ENCODE peak calls at places on chromosomes 12 and 14, in seven cellular contexts. B, F, N, D, J, W and L are unnamed samples.

GRCh38 chr14:77924392-77924948 is 124.6 kb downstream of the ADCK1 start:
- DNase-seq in J (no peak), D (no peak), N (no peak), W (no peak), F (no peak), B (no peak), L (no peak)

GRCh38 chr12:124603143-124603542 is 35.7 kb upstream of the NCOR2 start:
- DNase-seq in N (peak), D (no peak), W (no peak), B (peak), J (no peak), F (no peak), L (no peak)

GRCh38 chr14:104326848-104327247 is 188.5 kb downstream of the KIF26A start:
- DNase-seq in F (no peak), W (no peak), D (no peak), B (peak), N (no peak), J (no peak), L (no peak)

GRCh38 chr14:85702937-85703336 is 173.0 kb downstream of the FLRT2 start:
- DNase-seq in N (no peak), W (no peak), J (no peak), D (peak), F (no peak), B (no peak), L (no peak)

GRCh38 chr12:67943295-67943892 is 45.9 kb upstream of the IFNG-AS1 start:
- DNase-seq in J (peak), D (peak), W (peak), F (peak), N (peak), B (peak), L (peak)

GRCh38 chr12:112087851-112088250 is 20.7 kb downstream of the NAA25 start:
- DNase-seq in N (no peak), F (no peak), W (no peak), D (peak), J (no peak), B (no peak), L (no peak)

GRCh38 chr14:53306926-53307325 is 153.8 kb upstream of the DDHD1 start:
- DNase-seq in D (peak), W (no peak), F (no peak), J (no peak), N (no peak), B (peak), L (peak)

GRCh38 chr12:75981773-75982564 is 49.6 kb downstream of the PHLDA1 start:
- DNase-seq in W (no peak), N (no peak), F (no peak), D (no peak), J (no peak), B (no peak), L (no peak)

GRCh38 chr12:8549381-8549780 is 8.7 kb upstream of the CLEC4E start:
- DNase-seq in B (no peak), D (peak), J (no peak), N (no peak), F (no peak), W (no peak), L (no peak)

GRCh38 chr14:55713496-55713895 is 133.5 kb downstream of the KTN1 start:
- DNase-seq in B (no peak), F (no peak), N (no peak), D (no peak), W (no peak), J (no peak), L (no peak)

GRCh38 chr12:32718926-32719325 is 36.8 kb downstream of the YARS2 start:
- DNase-seq in D (no peak), N (no peak), W (no peak), B (no peak), F (no peak), J (no peak), L (no peak)

GRCh38 chr12:104494816-104495158 is 38.0 kb downstream of the CHST11 start:
- DNase-seq in W (no peak), N (no peak), D (no peak), F (no peak), B (no peak), J (no peak), L (no peak)

GRCh38 chr14:87049886-87050820 is 942.8 kb downstream of the GALC start:
- DNase-seq in W (no peak), N (peak), F (peak), J (no peak), D (peak), B (peak), L (peak)

GRCh38 chr12:12425616-12426015 is 68.7 kb downstream of the BORCS5 start:
- DNase-seq in B (no peak), W (no peak), J (no peak), N (no peak), F (peak), D (peak), L (no peak)

GRCh38 chr14:54738009-54738408 is 164.6 kb downstream of the GCH1 start:
- DNase-seq in B (no peak), W (no peak), J (no peak), D (no peak), N (no peak), F (no peak), L (no peak)

GRCh38 chr12:27686147-27686546 is 10.1 kb upstream of the REP15 start:
- DNase-seq in F (no peak), N (no peak), D (no peak), J (no peak), W (no peak), B (no peak), L (no peak)

GRCh38 chr12:12788675-12789368 is 3.4 kb downstream of the APOLD1 start:
- DNase-seq in B (peak), D (peak), W (peak), N (peak), J (peak), F (no peak), L (peak)

GRCh38 chr12:132410296-132410625 is 79.7 kb upstream of the FBRSL1 start:
- DNase-seq in D (no peak), F (no peak), J (no peak), N (no peak), B (no peak), W (no peak), L (no peak)

GRCh38 chr14:78081245-78081644 is 88.9 kb upstream of the NRXN3 start:
- DNase-seq in W (no peak), B (no peak), F (no peak), N (no peak), J (no peak), D (no peak), L (no peak)

GRCh38 chr12:68835333-68835908 is 27.4 kb downstream of the MDM2 start:
- DNase-seq in J (no peak), D (no peak), N (peak), B (no peak), F (no peak), W (no peak), L (no peak)

GRCh38 chr14:104805326-104805678 is 4.4 kb downstream of the ZBTB42 start:
- DNase-seq in N (no peak), D (peak), B (no peak), W (no peak), F (no peak), J (no peak), L (no peak)

GRCh38 chr14:58199726-58200479 is at the start of gene ACTR10:
- DNase-seq in N (peak), J (peak), D (peak), F (peak), W (peak), B (peak), L (peak)
- TF ChIP-seq CTCF in N (no peak), J (no peak), D (no peak), F (no peak), W (no peak), B (no peak), L (no peak)

GRCh38 chr12:19572920-19573558 is 133.7 kb downstream of the AEBP2 start:
- DNase-seq in J (peak), F (peak), D (peak), B (peak), W (peak), N (peak), L (peak)

GRCh38 chr12:19575307-19576243 is 136.3 kb downstream of the AEBP2 start:
- DNase-seq in W (peak), F (peak), J (no peak), B (no peak), N (no peak), D (peak), L (no peak)

GRCh38 chr12:19573866-19574265 is 134.6 kb downstream of the AEBP2 start:
- DNase-seq in B (no peak), J (no peak), D (no peak), W (no peak), F (no peak), N (no peak), L (no peak)

GRCh38 chr12:19576421-19576925 is 137.2 kb downstream of the AEBP2 start:
- DNase-seq in D (no peak), N (no peak), F (no peak), B (no peak), J (no peak), W (no peak), L (no peak)

DNA sequence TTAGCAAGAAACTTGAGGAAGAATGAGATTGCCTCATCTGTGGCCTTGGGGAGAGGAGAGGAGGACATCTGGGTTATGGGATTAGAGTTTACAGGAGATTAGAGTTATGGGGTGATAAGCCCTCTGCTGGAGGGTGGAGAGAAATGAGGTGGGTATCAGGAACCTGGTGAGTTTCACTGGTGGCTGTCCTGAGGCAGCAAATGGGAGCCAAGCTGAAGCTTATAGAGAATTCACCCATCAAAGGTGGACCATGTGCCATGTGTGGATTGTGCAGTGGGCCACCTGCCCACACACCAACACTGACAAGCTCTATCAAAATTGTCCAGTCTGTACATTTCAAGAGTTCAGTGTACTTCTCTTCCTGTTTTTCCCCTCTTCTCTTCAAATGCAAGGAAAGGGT is 135.3 kb downstream of the AEBP2 start:
- DNase-seq in F (no peak), D (no peak), N (no peak), W (no peak), B (no peak), J (no peak), L (no peak)
- TF ChIP-seq CTCF in F (no peak), D (no peak), N (no peak), W (no peak), B (no peak), J (no peak), L (peak)

GRCh38 chr12:102958830-102959176 is 1.3 kb downstream of the ASCL1 start:
- DNase-seq in W (no peak), B (no peak), N (no peak), F (no peak), D (no peak), J (no peak), L (no peak)
- TF ChIP-seq CTCF in W (no peak), B (no peak), N (no peak), F (no peak), D (no peak), J (no peak), L (no peak)

GRCh38 chr12:108065061-108065460 is 64.0 kb upstream of the WSCD2 start:
- DNase-seq in N (no peak), B (no peak), J (no peak), W (no peak), D (no peak), F (no peak), L (no peak)

GRCh38 chr12:108060054-108060453 is 69.0 kb upstream of the WSCD2 start:
- DNase-seq in W (no peak), J (no peak), B (no peak), F (no peak), N (no peak), D (no peak), L (no peak)

GRCh38 chr12:108060910-108061309 is 68.2 kb upstream of the WSCD2 start:
- DNase-seq in F (no peak), B (no peak), W (no peak), J (no peak), D (no peak), N (no peak), L (no peak)

GRCh38 chr12:108066583-108067234 is 62.4 kb upstream of the WSCD2 start:
- DNase-seq in W (no peak), B (no peak), N (no peak), F (no peak), D (no peak), J (no peak), L (no peak)

DNA sequence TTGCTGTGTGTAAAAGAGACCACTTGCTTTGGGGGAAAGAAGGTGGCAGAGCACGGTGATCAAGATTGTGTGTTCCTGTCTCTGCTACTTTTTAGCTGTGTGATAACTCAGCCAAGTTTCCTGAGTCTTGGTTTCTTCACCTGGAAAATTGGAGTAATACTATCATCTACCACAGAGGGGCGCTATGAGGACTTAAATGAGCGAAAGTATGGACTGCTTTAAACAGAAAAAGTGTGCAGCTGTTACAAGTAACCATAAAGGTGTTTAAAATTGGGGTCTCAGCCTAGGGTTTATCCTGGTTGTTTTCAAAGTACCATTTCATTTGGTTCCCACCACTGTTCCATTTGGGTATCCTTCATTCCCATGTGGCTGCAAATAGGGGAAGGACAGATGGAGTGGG is 65.9 kb upstream of the WSCD2 start:
- DNase-seq in N (no peak), J (no peak), F (no peak), D (no peak), B (no peak), W (no peak), L (peak)
- TF ChIP-seq CTCF in N (peak), J (peak), F (peak), D (peak), B (peak), W (no peak), L (peak)

GRCh38 chr12:110366474-110367208 is 36.9 kb downstream of the ANAPC7 start:
- DNase-seq in W (no peak), F (no peak), N (no peak), B (no peak), J (no peak), D (no peak), L (no peak)
- TF ChIP-seq CTCF in W (no peak), F (no peak), N (no peak), B (no peak), J (no peak), D (no peak), L (no peak)

DNA sequence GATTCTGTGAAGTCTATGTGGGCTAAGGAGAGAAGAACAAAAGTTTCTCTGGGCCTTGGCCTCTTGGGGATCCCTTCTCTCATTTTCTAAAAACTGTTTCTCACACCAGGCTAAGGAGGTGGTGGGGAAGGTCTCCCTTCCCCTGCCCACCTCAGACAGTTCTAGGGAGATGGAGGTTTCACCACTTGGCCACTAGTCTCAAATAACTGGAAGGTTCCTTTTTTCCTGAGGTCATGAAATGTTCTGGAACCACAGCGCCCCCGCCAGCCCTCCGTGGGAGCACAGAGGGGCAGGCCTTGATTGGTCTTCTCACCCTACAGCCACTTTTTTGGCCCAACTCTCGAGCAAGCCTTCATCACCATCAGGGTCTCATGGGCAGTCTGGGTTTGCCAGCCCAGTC is 12.6 kb downstream of the C12orf43 start:
- DNase-seq in J (peak), F (no peak), B (no peak), D (no peak), N (no peak), W (peak), L (no peak)
- TF ChIP-seq CTCF in J (peak), F (no peak), B (no peak), D (no peak), N (no peak), W (peak), L (no peak)

GRCh38 chr12:91182664-91183455 is at the start of gene DCN:
- DNase-seq in D (peak), B (no peak), J (no peak), F (no peak), N (no peak), W (no peak), L (no peak)

GRCh38 chr12:91180577-91180976 is 2.0 kb downstream of the DCN start:
- DNase-seq in D (peak), J (no peak), N (no peak), W (no peak), B (no peak), F (peak), L (no peak)

GRCh38 chr12:91180162-91180561 is 2.5 kb downstream of the DCN start:
- DNase-seq in J (no peak), B (no peak), D (no peak), W (no peak), N (no peak), F (no peak), L (no peak)

GRCh38 chr12:91179315-91179714 is 3.3 kb downstream of the DCN start:
- DNase-seq in N (no peak), J (no peak), W (no peak), D (no peak), B (no peak), F (no peak), L (no peak)

DNA sequence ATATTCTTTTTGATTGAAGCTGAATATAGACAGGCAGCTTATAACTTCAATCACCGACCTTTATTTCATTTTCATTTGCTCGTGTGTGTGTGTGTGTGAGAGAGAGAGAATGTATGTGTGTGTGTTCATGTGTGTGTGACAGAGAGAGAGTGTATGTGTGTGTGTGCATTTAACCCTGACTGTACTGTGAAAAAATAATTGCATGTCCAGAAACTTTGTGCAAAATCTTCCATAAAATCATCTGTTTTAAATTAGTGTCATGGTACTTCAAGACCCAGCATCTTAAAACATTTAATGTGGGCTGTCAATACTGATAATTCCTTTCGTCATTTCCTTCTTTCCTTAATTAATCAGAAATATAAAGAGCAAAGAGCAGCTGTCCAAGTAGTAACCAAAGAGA is 1.6 kb downstream of the DCN start:
- DNase-seq in N (no peak), J (no peak), B (no peak), F (no peak), D (peak), W (no peak), L (no peak)
- TF ChIP-seq CTCF in N (no peak), J (no peak), B (no peak), F (no peak), D (no peak), W (no peak), L (no peak)